ENCODE peak calls at places on chromosome 14, in five cellular contexts. N is iris pigment epithelial cell, B is NCI-H524, S is prostate gland, C is body of pancreas. D is an unnamed sample.

GRCh38 chr14:33979613-33980276 is 28.9 kb upstream of the EGLN3 start:
- DNase-seq in N (no peak), B (no peak), S (no peak), C (no peak), D (no peak)

GRCh38 chr14:61547186-61548121 is 147.9 kb upstream of the HIF1A start:
- DNase-seq in N (peak), B (peak), S (no peak), C (no peak), D (peak)

GRCh38 chr14:76883437-76883836 is 57.2 kb downstream of the LRRC74A start:
- DNase-seq in N (no peak), B (no peak), S (no peak), C (no peak), D (no peak)

GRCh38 chr14:98816718-98817117 is 455.3 kb downstream of the BCL11B start:
- DNase-seq in N (no peak), B (no peak), S (no peak), C (no peak), D (no peak)

GRCh38 chr14:99774526-99775307 is 18.5 kb upstream of the EML1 start:
- DNase-seq in N (peak), B (peak), S (no peak), C (peak), D (no peak)

GRCh38 chr14:54785778-54786160 is 116.9 kb downstream of the GCH1 start:
- DNase-seq in N (no peak), B (no peak), S (no peak), C (no peak), D (no peak)

GRCh38 chr14:32561520-32561919 is 232.4 kb downstream of the AKAP6 start:
- DNase-seq in N (peak), B (no peak), S (no peak), C (no peak), D (peak)

GRCh38 chr14:22657861-22658260 is 13.7 kb upstream of the OR6J1 start:
- DNase-seq in N (peak), B (peak), S (no peak), C (no peak), D (peak)

GRCh38 chr14:49594347-49595089 is 4.2 kb upstream of the LRR1 start:
- DNase-seq in N (peak), B (peak), S (no peak), C (no peak), D (peak)

GRCh38 chr14:77498120-77498979 is at the start of gene ISM2:
- DNase-seq in N (peak), B (peak), S (peak), C (peak), D (peak)

GRCh38 chr14:81594012-81594411 is 60.4 kb upstream of the SEL1L start:
- DNase-seq in N (peak), B (peak), S (no peak), C (peak), D (no peak)

GRCh38 chr14:81427348-81428058 is 27.4 kb upstream of the STON2 start:
- DNase-seq in N (no peak), B (peak), S (no peak), C (no peak), D (no peak)

GRCh38 chr14:50542941-50543418 is 10.6 kb upstream of the MAP4K5 start:
- DNase-seq in N (peak), B (peak), S (peak), C (peak), D (peak)

GRCh38 chr14:34340226-34340625 is 121.8 kb downstream of the SPTSSA start:
- DNase-seq in N (no peak), B (no peak), S (no peak), C (no peak), D (no peak)

GRCh38 chr14:58428011-58428807 is 690 bp downstream of the KIAA0586 start:
- DNase-seq in N (peak), B (peak), S (no peak), C (no peak), D (peak)

GRCh38 chr14:24965934-24966593 is 83.9 kb downstream of the STXBP6 start:
- DNase-seq in N (peak), B (no peak), S (peak), C (peak), D (peak)

GRCh38 chr14:105540811-105541210 is 14.4 kb downstream of the TMEM121 start:
- DNase-seq in N (no peak), B (no peak), S (no peak), C (no peak), D (no peak)

GRCh38 chr14:22606380-22606779 is 8.3 kb downstream of the ABHD4 start:
- DNase-seq in N (no peak), B (no peak), S (no peak), C (no peak), D (no peak)

GRCh38 chr14:95185452-95186392 is 28.4 kb upstream of the DICER1 start:
- DNase-seq in N (peak), B (peak), S (no peak), C (peak), D (peak)

GRCh38 chr14:20690848-20691640 is 2.5 kb downstream of the ANG start:
- DNase-seq in N (peak), B (peak), S (peak), C (peak), D (peak)

GRCh38 chr14:92310776-92311375 is 12.1 kb upstream of the SLC24A4 start:
- DNase-seq in N (peak), B (peak), S (no peak), C (no peak), D (peak)

GRCh38 chr14:85607571-85608219 is 77.8 kb downstream of the FLRT2 start:
- DNase-seq in N (peak), B (no peak), S (no peak), C (no peak), D (peak)

GRCh38 chr14:82667006-82667405 is 1133.4 kb upstream of the SEL1L start:
- DNase-seq in N (no peak), B (no peak), S (peak), C (no peak), D (no peak)

D was measured in mesenchymal stem cell.